ENCODE peak calls at places on chromosomes 3 and 15, in ten cellular contexts. K, X, L, Y, B, R, F, O, C and Z are unnamed samples.

GRCh38 chr3:154059798-154060197 is 61.4 kb upstream of the ARHGEF26 start:
- DNase-seq in K (no peak), X (no peak), L (no peak), Y (no peak), B (no peak), R (no peak), F (no peak), O (no peak), C (no peak), Z (no peak)

GRCh38 chr15:27271258-27271657 is 300.3 kb downstream of the GABRG3 start:
- DNase-seq in K (no peak), X (no peak), L (no peak), Y (no peak), B (no peak), R (no peak), F (no peak), O (no peak), C (no peak), Z (no peak)

GRCh38 chr15:65530318-65531111 is at the start of gene HACD3:
- DNase-seq in K (peak), X (peak), L (peak), Y (peak), B (peak), R (peak), F (peak), O (peak), C (peak), Z (peak)

GRCh38 chr3:5205165-5205941 is 17.8 kb downstream of the EDEM1 start:
- DNase-seq in K (no peak), X (no peak), L (no peak), Y (no peak), B (peak), R (no peak), F (no peak), O (no peak), C (no peak), Z (no peak)

GRCh38 chr3:157542711-157543485 is 39.7 kb upstream of the VEPH1 start:
- DNase-seq in K (peak), X (peak), L (peak), Y (peak), B (no peak), R (peak), F (no peak), O (no peak), C (peak), Z (peak)

GRCh38 chr3:185089343-185089742 is 63.5 kb downstream of the C3orf70 start:
- DNase-seq in K (no peak), X (peak), L (no peak), Y (no peak), B (no peak), R (no peak), F (no peak), O (no peak), C (no peak), Z (no peak)

GRCh38 chr15:78808550-78808949 is 2.7 kb downstream of the ADAMTS7 start:
- DNase-seq in K (no peak), X (peak), L (no peak), Y (no peak), B (peak), R (no peak), F (no peak), O (peak), C (no peak), Z (no peak)

GRCh38 chr3:115835946-115836345 is 212.6 kb downstream of the GAP43 start:
- DNase-seq in K (no peak), X (peak), L (no peak), Y (no peak), B (no peak), R (no peak), F (no peak), O (no peak), C (no peak), Z (no peak)

GRCh38 chr15:95324596-95325135 is 1005.8 kb upstream of the NR2F2 start:
- DNase-seq in K (no peak), X (no peak), L (no peak), Y (no peak), B (no peak), R (no peak), F (no peak), O (no peak), C (no peak), Z (no peak)

GRCh38 chr3:174874258-174874657 is 15.1 kb downstream of the NAALADL2 start:
- DNase-seq in K (no peak), X (no peak), L (no peak), Y (no peak), B (no peak), R (no peak), F (no peak), O (no peak), C (no peak), Z (no peak)

GRCh38 chr3:141387446-141388030 is 19.2 kb downstream of the ZBTB38 start:
- DNase-seq in K (no peak), X (no peak), L (no peak), Y (no peak), B (no peak), R (no peak), F (no peak), O (no peak), C (no peak), Z (no peak)

GRCh38 chr15:101489236-101489632 is 273 bp downstream of the PCSK6 start:
- DNase-seq in K (peak), X (peak), L (no peak), Y (no peak), B (peak), R (no peak), F (no peak), O (no peak), C (no peak), Z (no peak)

GRCh38 chr3:120864541-120864940 is 43.5 kb upstream of the STXBP5L start:
- DNase-seq in K (no peak), X (no peak), L (no peak), Y (no peak), B (no peak), R (no peak), F (no peak), O (no peak), C (no peak), Z (no peak)

GRCh38 chr15:97972366-97972765 is 11.9 kb downstream of the ARRDC4 start:
- DNase-seq in K (no peak), X (no peak), L (no peak), Y (no peak), B (no peak), R (no peak), F (no peak), O (no peak), C (no peak), Z (no peak)

GRCh38 chr3:27617552-27617951 is 104.6 kb downstream of the EOMES start:
- DNase-seq in K (no peak), X (no peak), L (no peak), Y (no peak), B (no peak), R (no peak), F (no peak), O (no peak), C (no peak), Z (no peak)

GRCh38 chr3:108219336-108219735 is 2.9 kb downstream of the IFT57 start:
- DNase-seq in K (no peak), X (no peak), L (no peak), Y (no peak), B (peak), R (no peak), F (no peak), O (no peak), C (no peak), Z (no peak)

GRCh38 chr15:33021806-33022389 is 172.6 kb downstream of the FMN1 start:
- DNase-seq in K (no peak), X (peak), L (no peak), Y (no peak), B (peak), R (no peak), F (no peak), O (peak), C (no peak), Z (no peak)

GRCh38 chr3:64977308-64978100 is 289.7 kb upstream of the ADAMTS9 start:
- DNase-seq in K (no peak), X (peak), L (no peak), Y (no peak), B (no peak), R (no peak), F (no peak), O (no peak), C (no peak), Z (no peak)

GRCh38 chr3:63655519-63655918 is 3.0 kb downstream of the SNTN start:
- DNase-seq in K (no peak), X (peak), L (no peak), Y (no peak), B (no peak), R (no peak), F (no peak), O (no peak), C (no peak), Z (no peak)

GRCh38 chr3:195102609-195103467 is 168.1 kb downstream of the XXYLT1 start:
- DNase-seq in K (peak), X (peak), L (peak), Y (no peak), B (no peak), R (peak), F (no peak), O (no peak), C (peak), Z (no peak)

GRCh38 chr15:75508741-75509532 is 57.4 kb upstream of the SIN3A start:
- DNase-seq in K (no peak), X (peak), L (no peak), Y (no peak), B (peak), R (no peak), F (no peak), O (peak), C (no peak), Z (no peak)

GRCh38 chr3:138136208-138136607 is 4.0 kb upstream of the A4GNT start:
- DNase-seq in K (no peak), X (no peak), L (no peak), Y (no peak), B (no peak), R (no peak), F (no peak), O (no peak), C (no peak), Z (no peak)

GRCh38 chr3:45549961-45550360 is 44.6 kb upstream of the LIMD1 start:
- DNase-seq in K (no peak), X (no peak), L (no peak), Y (no peak), B (no peak), R (no peak), F (no peak), O (no peak), C (peak), Z (no peak)

GRCh38 chr3:29099775-29100174 is 181.1 kb upstream of the RBMS3 start:
- DNase-seq in K (no peak), X (no peak), L (no peak), Y (no peak), B (no peak), R (no peak), F (no peak), O (no peak), C (no peak), Z (no peak)

GRCh38 chr15:40063563-40064011 is 24.6 kb upstream of the SRP14 start:
- DNase-seq in K (no peak), X (peak), L (peak), Y (no peak), B (no peak), R (no peak), F (no peak), O (no peak), C (no peak), Z (no peak)

GRCh38 chr3:42476225-42477160 is 25.9 kb upstream of the VIPR1 start:
- DNase-seq in K (peak), X (peak), L (peak), Y (peak), B (no peak), R (no peak), F (no peak), O (no peak), C (no peak), Z (no peak)

GRCh38 chr3:143832433-143832832 is 15.8 kb downstream of the SLC9A9 start:
- DNase-seq in K (no peak), X (peak), L (no peak), Y (no peak), B (no peak), R (no peak), F (no peak), O (no peak), C (no peak), Z (no peak)

GRCh38 chr3:188533612-188534357 is 379.8 kb downstream of the LPP start:
- DNase-seq in K (no peak), X (peak), L (no peak), Y (no peak), B (no peak), R (no peak), F (no peak), O (no peak), C (no peak), Z (no peak)

GRCh38 chr3:53089511-53089910 is 40.7 kb downstream of the RFT1 start:
- DNase-seq in K (no peak), X (peak), L (no peak), Y (no peak), B (no peak), R (no peak), F (no peak), O (no peak), C (no peak), Z (no peak)

GRCh38 chr3:41808152-41808551 is 153.8 kb downstream of the ULK4 start:
- DNase-seq in K (no peak), X (peak), L (no peak), Y (no peak), B (no peak), R (no peak), F (no peak), O (no peak), C (no peak), Z (no peak)

GRCh38 chr3:181313379-181313778 is 323.8 kb upstream of the DNAJC19 start:
- DNase-seq in K (no peak), X (no peak), L (no peak), Y (no peak), B (no peak), R (no peak), F (no peak), O (no peak), C (no peak), Z (no peak)

GRCh38 chr3:192850501-192850981 is 67.1 kb downstream of the MB21D2 start:
- DNase-seq in K (no peak), X (peak), L (no peak), Y (no peak), B (peak), R (no peak), F (no peak), O (peak), C (no peak), Z (no peak)

GRCh38 chr3:14938964-14939363 is 8.4 kb upstream of the NR2C2 start:
- DNase-seq in K (no peak), X (no peak), L (no peak), Y (no peak), B (no peak), R (no peak), F (no peak), O (no peak), C (no peak), Z (no peak)

GRCh38 chr3:32249184-32249782 is 10.8 kb downstream of the CMTM8 start:
- DNase-seq in K (no peak), X (peak), L (no peak), Y (no peak), B (no peak), R (no peak), F (no peak), O (no peak), C (no peak), Z (no peak)

GRCh38 chr3:111519193-111519592 is 22.8 kb upstream of the CD96 start:
- DNase-seq in K (no peak), X (no peak), L (no peak), Y (no peak), B (no peak), R (no peak), F (no peak), O (no peak), C (no peak), Z (no peak)

GRCh38 chr3:66693461-66693912 is 192.7 kb upstream of the LRIG1 start:
- DNase-seq in K (no peak), X (peak), L (no peak), Y (no peak), B (no peak), R (no peak), F (no peak), O (no peak), C (peak), Z (no peak)

GRCh38 chr3:47406762-47407149 is 25.9 kb downstream of the PTPN23 start:
- DNase-seq in K (no peak), X (no peak), L (no peak), Y (no peak), B (no peak), R (peak), F (no peak), O (no peak), C (peak), Z (no peak)

GRCh38 chr15:95770191-95770590 is 560.3 kb upstream of the NR2F2 start:
- DNase-seq in K (no peak), X (peak), L (no peak), Y (no peak), B (no peak), R (no peak), F (no peak), O (no peak), C (no peak), Z (no peak)

GRCh38 chr3:159159546-159159945 is 357.7 kb downstream of the MFSD1 start:
- DNase-seq in K (no peak), X (peak), L (no peak), Y (no peak), B (no peak), R (no peak), F (no peak), O (no peak), C (no peak), Z (no peak)

GRCh38 chr3:159157275-159157674 is 355.4 kb downstream of the MFSD1 start:
- DNase-seq in K (no peak), X (no peak), L (no peak), Y (no peak), B (no peak), R (no peak), F (no peak), O (no peak), C (no peak), Z (no peak)

GRCh38 chr3:159163656-159164055 is 361.8 kb downstream of the MFSD1 start:
- DNase-seq in K (no peak), X (no peak), L (no peak), Y (no peak), B (no peak), R (no peak), F (no peak), O (no peak), C (no peak), Z (no peak)

GRCh38 chr3:159158801-159159200 is 356.9 kb downstream of the MFSD1 start:
- DNase-seq in K (no peak), X (no peak), L (no peak), Y (no peak), B (no peak), R (no peak), F (no peak), O (no peak), C (no peak), Z (no peak)

DNA sequence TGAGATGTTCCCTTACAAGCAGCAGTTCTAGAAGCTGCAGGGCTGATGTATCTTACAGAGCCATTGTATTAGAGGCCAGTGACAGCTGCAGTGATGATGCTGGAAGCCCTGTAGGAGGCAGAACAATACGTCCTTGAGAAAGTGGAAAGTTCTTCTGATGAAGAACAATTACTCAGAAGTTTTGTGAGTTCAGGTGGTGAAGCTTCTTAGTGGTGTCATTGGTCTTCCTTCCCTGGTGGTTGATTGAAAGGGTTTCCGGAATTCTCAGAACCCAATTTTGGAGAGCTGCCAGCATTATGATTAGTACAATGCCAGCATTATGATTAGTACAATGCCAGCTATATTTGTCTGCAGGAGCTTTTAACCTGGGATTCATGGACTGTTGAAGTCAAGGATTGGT is 356.4 kb downstream of the MFSD1 start:
- DNase-seq in K (no peak), X (peak), L (no peak), Y (no peak), B (no peak), R (no peak), F (no peak), O (no peak), C (no peak), Z (no peak)
- TF ChIP-seq CTCF in K (no peak), X (no peak), L (no peak), Y (no peak), B (no peak), R (no peak), F (no peak), O (no peak), C (no peak), Z (no peak)

GRCh38 chr3:183823963-183824362 is 1.4 kb downstream of the MAP6D1 start:
- DNase-seq in K (no peak), X (no peak), L (no peak), Y (no peak), B (no peak), R (no peak), F (no peak), O (no peak), C (no peak), Z (no peak)
- TF ChIP-seq CTCF in K (no peak), X (no peak), L (no peak), Y (no peak), B (no peak), R (no peak), F (no peak), O (no peak), C (no peak), Z (no peak)

GRCh38 chr3:148459931-148460513 is 237.7 kb upstream of the AGTR1 start:
- DNase-seq in K (no peak), X (peak), L (no peak), Y (no peak), B (no peak), R (no peak), F (no peak), O (no peak), C (no peak), Z (no peak)
- TF ChIP-seq CTCF in K (peak), X (peak), L (no peak), Y (peak), B (peak), R (no peak), F (no peak), O (peak), C (no peak), Z (peak)

GRCh38 chr3:134526319-134526718 is 40.5 kb downstream of the CEP63 start:
- DNase-seq in K (no peak), X (no peak), L (no peak), Y (no peak), B (no peak), R (no peak), F (no peak), O (no peak), C (no peak), Z (no peak)

GRCh38 chr3:134525293-134525692 is 39.4 kb downstream of the CEP63 start:
- DNase-seq in K (no peak), X (no peak), L (no peak), Y (no peak), B (no peak), R (no peak), F (no peak), O (no peak), C (no peak), Z (no peak)

GRCh38 chr3:134527538-134528186 is 41.8 kb downstream of the CEP63 start:
- DNase-seq in K (no peak), X (no peak), L (no peak), Y (no peak), B (no peak), R (no peak), F (no peak), O (no peak), C (no peak), Z (no peak)

GRCh38 chr3:134522541-134522940 is 36.7 kb downstream of the CEP63 start:
- DNase-seq in K (no peak), X (no peak), L (no peak), Y (no peak), B (no peak), R (no peak), F (no peak), O (no peak), C (no peak), Z (no peak)

GRCh38 chr3:134527037-134527436 is 41.2 kb downstream of the CEP63 start:
- DNase-seq in K (no peak), X (no peak), L (no peak), Y (no peak), B (no peak), R (no peak), F (no peak), O (peak), C (no peak), Z (no peak)
- TF ChIP-seq CTCF in K (peak), X (no peak), L (peak), Y (no peak), B (peak), R (no peak), F (no peak), O (peak), C (no peak), Z (peak)

GRCh38 chr3:109897734-109898133 is 560.4 kb upstream of the DPPA4 start:
- DNase-seq in K (no peak), X (no peak), L (no peak), Y (no peak), B (no peak), R (no peak), F (no peak), O (no peak), C (no peak), Z (no peak)

GRCh38 chr3:109902549-109902948 is 565.2 kb upstream of the DPPA4 start:
- DNase-seq in K (no peak), X (no peak), L (no peak), Y (no peak), B (no peak), R (no peak), F (no peak), O (no peak), C (no peak), Z (no peak)

GRCh38 chr3:109900774-109901173 is 563.4 kb upstream of the DPPA4 start:
- DNase-seq in K (no peak), X (no peak), L (no peak), Y (no peak), B (no peak), R (no peak), F (no peak), O (no peak), C (no peak), Z (no peak)

GRCh38 chr3:109899930-109900329 is 562.6 kb upstream of the DPPA4 start:
- DNase-seq in K (no peak), X (no peak), L (no peak), Y (no peak), B (no peak), R (no peak), F (no peak), O (no peak), C (no peak), Z (no peak)

GRCh38 chr3:109903100-109903499 is 565.8 kb upstream of the DPPA4 start:
- DNase-seq in K (no peak), X (no peak), L (no peak), Y (no peak), B (no peak), R (no peak), F (no peak), O (no peak), C (no peak), Z (no peak)
- TF ChIP-seq CTCF in K (no peak), X (no peak), L (no peak), Y (no peak), B (no peak), R (no peak), F (no peak), O (no peak), C (no peak), Z (no peak)

DNA sequence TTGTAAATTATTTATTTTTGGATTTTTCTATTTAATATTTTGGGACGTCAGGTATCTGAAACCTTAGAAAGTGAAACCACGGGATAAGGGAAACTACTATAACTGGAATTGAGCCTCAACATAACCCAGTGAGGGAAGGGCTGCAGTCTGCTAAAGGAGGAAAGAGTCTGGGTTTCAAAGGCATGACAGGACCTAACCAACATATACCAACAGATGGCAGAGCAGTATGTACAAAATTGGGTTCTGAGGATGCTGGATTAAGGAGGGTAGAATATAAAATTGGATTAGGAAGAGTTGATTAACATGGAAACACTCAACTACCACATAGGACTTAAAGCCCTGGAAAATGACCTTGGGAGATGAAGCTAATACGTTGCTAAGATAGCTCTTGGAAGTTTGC is 603.5 kb downstream of the MECOM start:
- DNase-seq in K (no peak), X (peak), L (no peak), Y (no peak), B (no peak), R (no peak), F (no peak), O (no peak), C (no peak), Z (no peak)
- TF ChIP-seq CTCF in K (no peak), X (no peak), L (no peak), Y (no peak), B (no peak), R (no peak), F (no peak), O (no peak), C (no peak), Z (no peak)